ENCODE peak calls at places on chromosomes 13 and 19, in six cellular contexts. K is Peyer's patch, U is ovary, R is T-helper 2 cell, P is GM18507, V is left cardiac atrium. A is an unnamed sample.

GRCh38 chr19:1446713-1447564 is 3.0 kb upstream of the APC2 start:
- DNase-seq in R (no peak), U (no peak), P (no peak), K (no peak), V (no peak), A (peak; percentile 73)

GRCh38 chr13:30851697-30852096 is 54.4 kb upstream of the MEDAG start:
- DNase-seq in K (no peak), P (no peak), U (no peak), V (no peak), R (no peak), A (no peak)

GRCh38 chr19:32673573-32673972 is 1.4 kb downstream of the ANKRD27 start:
- DNase-seq in V (no peak), R (no peak), K (no peak), P (no peak), U (no peak), A (no peak)

GRCh38 chr19:50711196-50711595 is 8.4 kb downstream of the SHANK1 start:
- DNase-seq in P (no peak), U (no peak), V (no peak), K (no peak), R (no peak), A (no peak)

GRCh38 chr19:49110567-49110966 is 3.6 kb upstream of the LIN7B start:
- DNase-seq in K (no peak), U (no peak), V (no peak), P (no peak), R (no peak), A (no peak)

GRCh38 chr13:108789476-108789875 is 160.1 kb downstream of the MYO16 start:
- DNase-seq in V (no peak), P (no peak), U (no peak), K (no peak), R (no peak), A (no peak)

GRCh38 chr13:45702088-45702487 is at the start of gene CBY2:
- DNase-seq in R (no peak), K (no peak), V (no peak), P (no peak), U (no peak), A (no peak)

GRCh38 chr13:113486698-113487097 is 3.8 kb downstream of the DCUN1D2 start:
- DNase-seq in V (no peak), R (no peak), P (no peak), K (no peak), U (no peak), A (no peak)

GRCh38 chr19:32202244-32202643 is 143.2 kb upstream of the ZNF507 start:
- DNase-seq in P (no peak), U (no peak), R (no peak), K (no peak), V (no peak), A (no peak)

GRCh38 chr13:99028890-99029289 is 51.0 kb upstream of the DOCK9 start:
- DNase-seq in U (no peak), K (no peak), P (no peak), R (peak; percentile 34), V (no peak), A (no peak)

GRCh38 chr13:78137404-78138142 is 218.9 kb upstream of the EDNRB start:
- DNase-seq in R (no peak), P (no peak), U (no peak), K (no peak), V (no peak), A (no peak)